ENCODE peak calls at places on chromosomes 7 and 10, in four cellular contexts. U is gastrocnemius medialis, V is prostate gland, I is testis. O is an unnamed sample.

GRCh38 chr7:38932509-38933168 is 23.6 kb upstream of the VPS41 start:
- DNase-seq in U (peak; percentile 15), V (peak; percentile 40), I (peak; percentile 74), O (peak; percentile 67)

GRCh38 chr7:39750253-39750994 is 127.1 kb downstream of the RALA start:
- DNase-seq in V (no peak), I (no peak), U (no peak), O (no peak)

GRCh38 chr7:116854132-116854531 is 8.3 kb upstream of the CAPZA2 start:
- DNase-seq in U (no peak), V (no peak), I (no peak), O (no peak)

GRCh38 chr10:72087392-72087968 is 871 bp downstream of the SPOCK2 start:
- DNase-seq in U (no peak), I (no peak), V (no peak), O (no peak)

GRCh38 chr7:19117081-19117869 is at the start of gene TWIST1:
- DNase-seq in U (no peak), I (peak; percentile 76), V (no peak), O (peak; percentile 67)

GRCh38 chr10:89332718-89333281 is 5.0 kb downstream of the IFIT3 start:
- DNase-seq in V (no peak), U (no peak), I (no peak), O (no peak)

GRCh38 chr7:139321071-139321745 is 19.9 kb upstream of the FMC1 start:
- DNase-seq in U (no peak), I (no peak), V (no peak), O (no peak)

GRCh38 chr7:2353650-2354172 is 916 bp upstream of the EIF3B start:
- DNase-seq in U (peak; percentile 84), I (peak; percentile 92), V (peak; percentile 85), O (peak; percentile 95)

DNA sequence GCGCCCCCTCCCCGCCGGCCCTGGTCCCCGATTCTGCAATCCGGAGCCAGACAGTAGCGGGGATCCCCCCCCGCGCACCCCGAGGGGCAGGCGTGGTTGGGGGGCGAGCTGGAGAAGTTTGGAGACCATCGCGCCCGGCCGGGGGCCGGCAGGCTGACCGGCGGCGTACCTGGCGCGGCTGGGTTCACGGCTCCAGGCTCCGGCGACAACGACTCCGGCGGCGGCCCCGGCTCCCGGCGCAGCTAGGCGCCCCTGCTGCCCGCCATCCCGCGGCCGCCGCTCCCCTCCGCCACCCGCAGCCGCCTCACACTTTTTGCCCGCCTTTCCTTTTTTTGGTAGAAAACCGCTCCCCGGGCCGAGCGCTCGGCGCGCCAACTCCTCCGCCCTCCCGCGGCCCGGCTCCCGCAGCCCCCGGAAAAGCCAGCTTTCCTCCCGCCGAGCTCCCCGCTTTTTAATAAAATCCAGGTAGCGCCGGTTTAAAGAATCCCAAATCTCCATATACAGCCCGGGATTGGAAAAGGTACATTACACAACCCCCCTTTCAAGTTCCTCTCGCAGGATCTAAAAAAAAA is at the start of gene TNRC18:
- DNase-seq in V (peak; percentile 21), U (peak; percentile 29), I (peak; percentile 43), O (no peak)
- TF ChIP-seq POLR2A in V (peak; percentile 59), U (peak; percentile 79), I (no peak), O (no peak)

GRCh38 chr7:26199301-26200112 is 1.0 kb downstream of the HNRNPA2B1 start:
- DNase-seq in I (peak; percentile 78), V (peak; percentile 73), U (peak; percentile 79), O (peak; percentile 72)
- H3K4me1 ChIP-seq in I (peaks cover 14% of the 10 kb centered on the region), V (peaks cover 15% of the 10 kb centered on the region), U (peaks cover 53% of the 10 kb centered on the region), O (peaks cover 15% of the 10 kb centered on the region)

GRCh38 chr7:95843286-95843685 is 70.9 kb downstream of the DYNC1I1 start:
- DNase-seq in I (no peak), V (no peak), U (no peak), O (no peak)

GRCh38 chr7:95845007-95845406 is 72.7 kb downstream of the DYNC1I1 start:
- DNase-seq in U (no peak), I (no peak), V (no peak), O (no peak)

GRCh38 chr7:95847061-95847460 is 74.7 kb downstream of the DYNC1I1 start:
- DNase-seq in U (no peak), V (no peak), I (no peak), O (no peak)

GRCh38 chr7:95840953-95841950 is 68.9 kb downstream of the DYNC1I1 start:
- DNase-seq in V (no peak), I (no peak), U (no peak), O (no peak)
- TF ChIP-seq CTCF in V (peak; percentile 17), I (no peak), U (no peak), O (no peak)

GRCh38 chr7:130141858-130142653 is 63.1 kb downstream of the TMEM209 start:
- DNase-seq in V (no peak), U (no peak), I (no peak), O (no peak)

GRCh38 chr7:130140551-130141160 is 64.5 kb downstream of the TMEM209 start:
- DNase-seq in V (no peak), I (peak; percentile 52), U (no peak), O (no peak)

GRCh38 chr7:130142654-130143333 is 62.4 kb downstream of the TMEM209 start:
- DNase-seq in U (no peak), V (no peak), I (no peak), O (no peak)

GRCh38 chr7:130139193-130139950 is 65.8 kb downstream of the TMEM209 start:
- DNase-seq in V (no peak), U (no peak), I (no peak), O (no peak)

GRCh38 chr7:130141161-130141857 is 63.9 kb downstream of the TMEM209 start:
- DNase-seq in U (no peak), I (peak; percentile 72), V (peak; percentile 74), O (peak; percentile 53)
- TF ChIP-seq POLR2A in U (no peak), I (no peak), V (peak; percentile 43), O (no peak)

DNA sequence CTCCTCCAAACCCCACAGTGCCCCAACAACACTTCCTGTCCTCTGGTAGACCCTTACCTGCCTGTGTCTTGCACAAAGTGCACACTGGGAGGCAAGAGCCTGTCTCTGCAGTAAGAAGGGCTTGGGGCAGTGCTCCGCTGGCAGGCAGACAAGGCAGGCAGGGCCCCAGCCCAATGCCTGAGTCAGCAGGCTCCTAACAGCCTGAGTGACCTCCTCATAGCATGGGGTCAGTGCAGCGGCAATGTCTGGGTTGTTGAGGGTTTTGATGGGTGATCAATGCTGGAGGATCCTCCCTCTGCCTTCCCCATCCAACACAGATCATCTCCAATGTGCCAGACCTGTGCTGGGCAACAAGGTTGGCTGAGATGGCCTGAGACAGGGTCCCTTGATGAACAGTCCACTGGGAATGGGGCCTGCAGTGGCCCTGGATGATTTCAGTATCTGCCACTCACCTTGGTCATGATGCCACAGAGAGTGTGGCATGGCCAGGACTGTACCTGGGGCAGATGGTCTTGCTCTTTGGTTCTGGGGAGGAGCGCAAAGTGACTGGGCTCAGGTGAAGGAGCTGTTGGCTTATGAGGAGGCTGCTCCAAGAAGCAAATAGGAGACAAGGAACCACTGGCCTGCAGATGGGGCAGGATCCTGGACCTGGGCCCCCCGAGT is 55.6 kb upstream of the CAMK2B start:
- DNase-seq in U (no peak), V (no peak), I (no peak), O (no peak)
- H3K4me1 ChIP-seq in U (peaks cover 45% of the 10 kb centered on the region), V (no peaks in the 10 kb centered on the region), I (peaks cover 12% of the 10 kb centered on the region), O (peaks cover 20% of the 10 kb centered on the region)

DNA sequence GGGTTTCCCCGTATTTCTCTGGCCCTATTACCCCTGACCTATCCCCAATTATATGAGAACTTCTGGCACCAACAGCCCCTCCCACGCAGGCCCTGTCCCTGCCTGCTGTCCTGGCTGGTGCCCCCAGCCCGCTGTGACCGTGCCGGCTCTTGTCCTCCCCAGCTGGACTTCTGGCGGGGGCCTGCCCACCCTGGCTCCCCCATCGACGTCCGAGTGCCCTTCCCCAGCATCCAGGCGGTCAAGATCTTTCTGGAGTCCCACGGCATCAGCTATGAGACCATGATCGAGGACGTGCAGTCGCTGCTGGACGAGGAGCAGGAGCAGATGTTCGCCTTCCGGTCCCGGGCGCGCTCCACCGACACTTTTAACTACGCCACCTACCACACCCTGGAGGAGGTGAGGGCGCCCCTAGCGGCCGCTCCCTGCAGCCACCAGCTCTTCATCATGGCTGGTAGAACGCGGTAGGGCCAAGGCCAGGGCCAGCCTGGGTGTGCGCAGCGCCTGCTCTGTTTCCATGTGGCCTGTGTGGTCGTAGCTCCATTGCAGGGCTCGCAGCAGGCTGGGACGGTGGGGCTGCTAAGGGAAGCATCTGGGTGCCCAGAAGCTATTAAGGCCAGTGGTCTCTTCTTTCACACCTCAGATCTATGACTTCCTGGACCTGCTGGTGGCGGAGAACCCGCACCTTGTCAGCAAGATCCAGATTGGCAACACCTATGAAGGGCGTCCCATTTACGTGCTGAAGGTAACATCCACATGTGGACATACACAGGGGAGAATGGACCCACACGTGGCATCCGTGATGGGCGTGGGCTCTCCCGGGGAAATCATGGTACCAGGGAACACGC is 1.4 kb downstream of the CPA1 start:
- DNase-seq in U (no peak), V (no peak), I (peak; percentile 71), O (no peak)
- TF ChIP-seq CTCF in U (no peak), V (no peak), I (peak; percentile 22), O (peak; percentile 14)